ENCODE peak calls at places on chromosomes 2 and 18, in six cellular contexts. X is endothelial cell; P is iris pigment epithelial cell; H is head of caudate nucleus; B is hepatocyte; R is CD4-positive, alpha-beta T cell. M is an unnamed sample.

GRCh38 chr2:202221873-202222272 is 16.5 kb downstream of the SUMO1 start:
- DNase-seq in X (no peak), P (peak), H (no peak), B (no peak), R (no peak), M (no peak)

GRCh38 chr18:23138470-23138869 is 3.2 kb downstream of the CABLES1 start:
- DNase-seq in X (no peak), P (no peak), H (no peak), B (no peak), R (no peak), M (no peak)

GRCh38 chr18:11163668-11164067 is 14.3 kb upstream of the PIEZO2 start:
- DNase-seq in X (peak), P (peak), H (no peak), B (peak), R (no peak), M (no peak)

GRCh38 chr2:98607741-98608117 is 583 bp downstream of the COA5 start:
- DNase-seq in X (no peak), P (peak), H (no peak), B (peak), R (no peak), M (no peak)

GRCh38 chr2:239459581-239459980 is 58.8 kb upstream of the HDAC4 start:
- DNase-seq in X (no peak), P (no peak), H (no peak), B (no peak), R (no peak), M (no peak)

GRCh38 chr2:72112981-72113846 is 34.4 kb downstream of the CYP26B1 start:
- DNase-seq in X (no peak), P (no peak), H (no peak), B (no peak), R (no peak), M (no peak)

GRCh38 chr2:8357738-8358137 is 324.1 kb upstream of the ID2 start:
- DNase-seq in X (no peak), P (no peak), H (no peak), B (no peak), R (no peak), M (no peak)

GRCh38 chr2:138722316-138722715 is 57.9 kb downstream of the NXPH2 start:
- DNase-seq in X (no peak), P (no peak), H (no peak), B (no peak), R (no peak), M (no peak)

GRCh38 chr18:26088482-26088881 is 1.9 kb downstream of the SS18 start:
- DNase-seq in X (no peak), P (no peak), H (no peak), B (no peak), R (no peak), M (no peak)

GRCh38 chr2:50751255-50752069 is 280.5 kb downstream of the NRXN1 start:
- DNase-seq in X (no peak), P (no peak), H (no peak), B (no peak), R (no peak), M (no peak)

GRCh38 chr2:134954065-134954464 is 35.4 kb downstream of the CCNT2 start:
- DNase-seq in X (no peak), P (no peak), H (no peak), B (no peak), R (no peak), M (no peak)

GRCh38 chr18:46155652-46156051 is 51.5 kb downstream of the HAUS1 start:
- DNase-seq in X (no peak), P (peak), H (no peak), B (no peak), R (peak), M (no peak)

GRCh38 chr2:217966399-217967068 is 36.3 kb downstream of the TNS1 start:
- DNase-seq in X (no peak), P (peak), H (no peak), B (no peak), R (no peak), M (no peak)

GRCh38 chr2:37555457-37555856 is 116.0 kb downstream of the CDC42EP3 start:
- DNase-seq in X (no peak), P (no peak), H (no peak), B (no peak), R (no peak), M (no peak)

GRCh38 chr2:119941981-119942513 is 70.8 kb upstream of the EPB41L5 start:
- DNase-seq in X (no peak), P (no peak), H (no peak), B (no peak), R (no peak), M (no peak)

GRCh38 chr2:88832992-88833389 is 141.5 kb downstream of the RPIA start:
- DNase-seq in X (no peak), P (no peak), H (no peak), B (no peak), R (no peak), M (no peak)

GRCh38 chr18:55780591-55781071 is 192.6 kb upstream of the TCF4 start:
- DNase-seq in X (no peak), P (no peak), H (no peak), B (no peak), R (no peak), M (no peak)

GRCh38 chr2:240482141-240482540 is 46.7 kb downstream of the GPC1 start:
- DNase-seq in X (no peak), P (no peak), H (no peak), B (peak), R (no peak), M (no peak)

GRCh38 chr18:8722946-8723477 is 17.7 kb downstream of the MTCL1 start:
- DNase-seq in X (no peak), P (no peak), H (no peak), B (no peak), R (no peak), M (no peak)

GRCh38 chr2:42135381-42136312 is 33.5 kb upstream of the EML4 start:
- DNase-seq in X (no peak), P (no peak), H (no peak), B (no peak), R (no peak), M (no peak)

GRCh38 chr2:162317910-162318279 is 589 bp downstream of the IFIH1 start:
- DNase-seq in X (peak), P (no peak), H (no peak), B (peak), R (no peak), M (peak)